ENCODE peak calls at places on chromosomes 16 and 17, in five cellular contexts. F is stimulated activated effector memory CD8-positive, alpha-beta T cell treated with anti-CD3 and anti-CD28 coated beads, Interleukin-12 subunit alpha, Interleukin-12 subunit beta, amount 100 ng/mL, for 72 hours; Y is A549; A is stimulated activated CD8-positive, alpha-beta memory T cell treated with anti-CD3 and anti-CD28 coated beads, Interleukin-4, amount 100 ng/mL, for 4 hours; R is CD4-positive, CD25-positive, alpha-beta regulatory T cell. W is an unnamed sample.

GRCh38 chr17:80725532-80725931 is 180.9 kb downstream of the RPTOR start:
- DNase-seq in F (no peak), A (no peak), R (no peak), Y (no peak), W (no peak)

GRCh38 chr17:55735784-55736405 is 13.2 kb upstream of the TMEM100 start:
- DNase-seq in Y (peak; percentile 72), F (no peak), A (no peak), R (no peak), W (no peak)

GRCh38 chr16:3645504-3646347 is 8.8 kb upstream of the DNASE1 start:
- DNase-seq in Y (no peak), R (no peak), F (no peak), A (no peak), W (no peak)

GRCh38 chr17:49694847-49695697 is 12.7 kb downstream of the SLC35B1 start:
- DNase-seq in Y (peak; percentile 33), A (peak; percentile 30), R (peak; percentile 50), F (peak; percentile 93), W (no peak)

GRCh38 chr17:72604518-72604917 is 483.7 kb downstream of the SOX9 start:
- DNase-seq in A (no peak), Y (no peak), F (no peak), R (no peak), W (no peak)

GRCh38 chr17:21033350-21033749 is 9.5 kb downstream of the USP22 start:
- DNase-seq in R (no peak), Y (no peak), A (no peak), F (no peak), W (no peak)

GRCh38 chr17:57707892-57708291 is 37.2 kb downstream of the CCDC182 start:
- DNase-seq in A (no peak), Y (no peak), F (peak; percentile 39), R (no peak), W (no peak)

GRCh38 chr17:55063857-55064485 is 95.4 kb downstream of the STXBP4 start:
- DNase-seq in A (no peak), R (no peak), Y (no peak), F (no peak), W (no peak)

GRCh38 chr16:4345439-4346204 is 5.5 kb downstream of the PAM16 start:
- DNase-seq in Y (no peak), R (no peak), A (no peak), F (no peak), W (no peak)

GRCh38 chr16:86222965-86223551 is 287.3 kb upstream of the FOXF1 start:
- DNase-seq in F (no peak), R (no peak), Y (no peak), A (no peak), W (no peak)

GRCh38 chr17:36923814-36924221 is 13.5 kb upstream of the LHX1 start:
- DNase-seq in F (no peak), A (no peak), R (no peak), Y (no peak), W (no peak)

GRCh38 chr17:70119961-70120360 is 44.9 kb downstream of the KCNJ16 start:
- DNase-seq in A (no peak), F (no peak), R (no peak), Y (no peak), W (no peak)

GRCh38 chr17:36183001-36183810 is 6.8 kb upstream of the TBC1D3B start:
- DNase-seq in F (peak; percentile 69), A (no peak), Y (peak; percentile 55), R (no peak), W (no peak)